ENCODE peak calls at places on chromosomes 1 and 21, in four cellular contexts. Z is SHP77, W is fibroblast of mammary gland, A is GM23248. E is an unnamed sample.

GRCh38 chr1:184911103-184911502 is 63.2 kb downstream of the NIBAN1 start:
- DNase-seq in Z (no peak), W (peak), A (peak), E (no peak)

GRCh38 chr1:40692429-40692905 is 963 bp downstream of the NFYC start:
- DNase-seq in Z (peak), W (peak), A (peak), E (no peak)

GRCh38 chr1:62530516-62531154 is 66.7 kb upstream of the ANGPTL3 start:
- DNase-seq in Z (peak), W (peak), A (no peak), E (no peak)

GRCh38 chr1:5640845-5641244 is 351.4 kb downstream of the NPHP4 start:
- DNase-seq in Z (peak), W (no peak), A (no peak), E (no peak)

GRCh38 chr1:10788592-10789006 is 7.8 kb downstream of the CASZ1 start:
- DNase-seq in Z (no peak), W (no peak), A (no peak), E (no peak)

GRCh38 chr1:9129391-9130041 is 614 bp upstream of the GPR157 start:
- DNase-seq in Z (peak), W (peak), A (peak), E (peak)

GRCh38 chr1:226820935-226821718 is 49.3 kb upstream of the PSEN2 start:
- DNase-seq in Z (no peak), W (peak), A (peak), E (no peak)

GRCh38 chr21:14620152-14620551 is 74.0 kb upstream of the SAMSN1 start:
- DNase-seq in Z (no peak), W (no peak), A (no peak), E (no peak)

GRCh38 chr1:170623171-170623570 is 40.8 kb upstream of the PRRX1 start:
- DNase-seq in Z (no peak), W (peak), A (peak), E (no peak)

GRCh38 chr1:119767486-119767885 is 1.2 kb downstream of the HMGCS2 start:
- DNase-seq in Z (no peak), W (peak), A (peak), E (no peak)

GRCh38 chr1:159953866-159954515 is at the start of gene SLAMF9:
- DNase-seq in Z (no peak), W (peak), A (peak), E (no peak)

GRCh38 chr1:192907545-192908243 is 98.9 kb downstream of the RGS2 start:
- DNase-seq in Z (no peak), W (peak), A (peak), E (no peak)

GRCh38 chr1:205916541-205916940 is 26.7 kb downstream of the SLC26A9 start:
- DNase-seq in Z (no peak), W (peak), A (peak), E (no peak)